ENCODE peak calls at places on chromosomes 6 and 20, in seven cellular contexts. B is IMR-90, O is ovary, E is spleen, W is body of pancreas, I is testis, R is HCT116. C is an unnamed sample.

GRCh38 chr6:114216789-114217467 is 125.9 kb downstream of the HS3ST5 start:
- DNase-seq in B (no peak), O (no peak), I (no peak), R (no peak), W (no peak), E (no peak), C (no peak)

GRCh38 chr20:59006864-59007757 is at the start of gene CTSZ:
- DNase-seq in O (peak; percentile 54), I (no peak), B (no peak), R (no peak), W (peak; percentile 52), E (peak; percentile 94), C (no peak)

GRCh38 chr20:33821270-33821836 is 10.2 kb downstream of the CHMP4B start:
- DNase-seq in O (no peak), I (no peak), E (no peak), R (peak; percentile 22), W (no peak), B (no peak), C (no peak)

GRCh38 chr6:37877373-37878149 is 58.0 kb downstream of the ZFAND3 start:
- DNase-seq in E (no peak), O (no peak), B (peak; percentile 44), W (no peak), I (no peak), R (no peak), C (no peak)

GRCh38 chr6:67679566-67680296 is 955.4 kb upstream of the ADGRB3 start:
- DNase-seq in E (no peak), B (no peak), O (no peak), R (no peak), W (no peak), I (no peak), C (no peak)

GRCh38 chr20:50110141-50111047 is 2.6 kb downstream of the UBE2V1 start:
- DNase-seq in B (no peak), I (no peak), R (no peak), W (peak; percentile 75), E (no peak), O (no peak), C (no peak)

GRCh38 chr20:50646483-50646996 is 44.8 kb downstream of the RIPOR3 start:
- DNase-seq in R (no peak), E (no peak), W (no peak), O (no peak), B (peak; percentile 86), I (no peak), C (no peak)

GRCh38 chr6:26055670-26056582 is 31.3 kb upstream of the HFE start:
- DNase-seq in W (peak; percentile 89), R (peak; percentile 84), B (peak; percentile 85), E (peak; percentile 98), I (peak; percentile 97), O (peak; percentile 93), C (peak; percentile 96)

GRCh38 chr20:19746396-19746795 is 11.7 kb upstream of the RIN2 start:
- DNase-seq in I (no peak), R (no peak), W (no peak), B (no peak), E (no peak), O (no peak), C (no peak)

GRCh38 chr20:41141153-41141815 is 3.9 kb downstream of the PLCG1 start:
- DNase-seq in B (peak; percentile 58), R (no peak), E (no peak), W (no peak), I (peak; percentile 32), O (no peak), C (no peak)

GRCh38 chr6:13614126-13614925 is 809 bp upstream of the NOL7 start:
- DNase-seq in W (peak; percentile 65), B (no peak), O (no peak), E (peak; percentile 91), I (peak; percentile 63), R (no peak), C (peak; percentile 41)

GRCh38 chr6:119247504-119247903 is 102.1 kb downstream of the MAN1A1 start:
- DNase-seq in B (no peak), E (no peak), O (no peak), W (no peak), R (no peak), I (no peak), C (no peak)

GRCh38 chr6:62150048-62150663 is 135.9 kb downstream of the KHDRBS2 start:
- DNase-seq in W (no peak), B (peak; percentile 0), O (no peak), I (peak; percentile 43), E (no peak), R (peak; percentile 6), C (no peak)

GRCh38 chr6:144215402-144215931 is 65.2 kb downstream of the STX11 start:
- DNase-seq in I (peak; percentile 44), B (no peak), E (peak; percentile 81), O (peak; percentile 26), W (peak; percentile 37), R (no peak), C (peak; percentile 20)

GRCh38 chr6:14758421-14759043 is 487.3 kb upstream of the JARID2 start:
- DNase-seq in W (no peak), O (no peak), I (no peak), E (no peak), B (peak; percentile 30), R (no peak), C (peak; percentile 72)

GRCh38 chr20:53809242-53809641 is 215.6 kb upstream of the ZNF217 start:
- DNase-seq in R (no peak), O (no peak), E (no peak), W (no peak), I (no peak), B (no peak), C (no peak)

GRCh38 chr6:145315982-145316600 is 419.2 kb downstream of the EPM2A start:
- DNase-seq in I (no peak), R (no peak), O (no peak), E (no peak), B (peak; percentile 4), W (no peak), C (no peak)

GRCh38 chr20:52490715-52491430 is 299.3 kb upstream of the ZFP64 start:
- DNase-seq in O (no peak), R (no peak), W (no peak), I (no peak), E (no peak), B (peak; percentile 98), C (no peak)

DNA sequence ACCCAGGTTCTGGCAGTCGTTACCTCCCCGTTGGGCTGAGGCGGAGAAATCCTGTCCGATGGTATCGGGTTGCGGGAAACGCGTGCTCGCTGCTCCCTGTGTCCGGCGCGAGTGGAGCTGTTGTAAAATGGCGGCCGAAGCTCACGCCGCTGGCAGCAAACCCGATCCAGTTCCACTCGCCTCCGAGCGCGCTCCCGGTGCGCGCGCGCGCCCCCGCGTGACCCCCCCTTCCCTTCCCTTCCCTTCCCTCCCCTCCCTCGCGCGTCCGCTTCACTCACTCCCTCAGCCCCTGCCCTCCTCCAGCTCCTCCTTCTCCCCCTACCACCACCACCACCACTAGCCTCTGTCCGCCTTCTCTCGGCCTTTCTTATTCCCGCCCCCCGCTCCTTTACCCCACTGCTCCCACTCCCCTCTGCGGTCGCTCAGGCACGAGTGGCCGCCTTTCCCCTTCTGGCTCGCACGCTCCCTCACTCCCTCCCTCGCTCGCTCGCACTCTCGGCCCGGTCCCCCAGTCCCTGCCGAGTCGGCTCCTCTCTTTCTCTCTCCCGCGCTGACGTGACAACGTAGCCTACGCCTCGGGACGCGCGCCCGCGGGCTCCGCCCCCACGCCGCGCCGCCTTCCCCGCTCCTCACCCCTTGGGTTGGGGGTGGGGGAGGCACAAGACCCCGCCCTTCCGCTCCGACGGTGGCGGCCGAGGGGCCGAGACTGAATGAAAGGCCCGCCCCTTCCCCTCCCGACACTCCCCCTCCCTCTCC is at the start of gene SYNCRIP:
- DNase-seq in O (peak; percentile 99), B (peak; percentile 97), W (peak; percentile 99), E (peak; percentile 100), I (peak; percentile 99), R (peak; percentile 94), C (peak; percentile 99)
- TF ChIP-seq POLR2A in O (peak; percentile 96), B (peak; percentile 93), W (peak; percentile 99), E (peak; percentile 81), I (peak; percentile 90), R (peak; percentile 87), C (peak; percentile 92)

GRCh38 chr20:23998392-23998791 is 9.8 kb upstream of the GGTLC1 start:
- DNase-seq in B (no peak), W (no peak), E (peak; percentile 36), I (no peak), R (no peak), O (no peak), C (no peak)

GRCh38 chr20:24001901-24002405 is 13.4 kb upstream of the GGTLC1 start:
- DNase-seq in I (no peak), W (no peak), E (peak; percentile 21), R (no peak), B (no peak), O (no peak), C (no peak)

GRCh38 chr20:23995905-23996666 is 7.5 kb upstream of the GGTLC1 start:
- DNase-seq in W (peak; percentile 68), I (peak; percentile 66), E (no peak), O (peak; percentile 62), B (peak; percentile 24), R (peak; percentile 7), C (peak; percentile 43)
- TF ChIP-seq POLR2A in W (no peak), I (no peak), E (no peak), O (no peak), B (no peak), R (no peak), C (no peak)

GRCh38 chr6:18155864-18156396 is 708 bp downstream of the KDM1B start:
- DNase-seq in W (peak; percentile 86), E (peak; percentile 92), I (peak; percentile 52), R (peak; percentile 80), O (peak; percentile 43), B (peak; percentile 27), C (peak; percentile 73)

GRCh38 chr6:18153311-18153703 is 1.6 kb downstream of the TPMT start:
- DNase-seq in E (no peak), B (no peak), R (no peak), I (no peak), W (no peak), O (no peak), C (no peak)

GRCh38 chr6:18154507-18155272 is at the start of gene TPMT:
- DNase-seq in E (peak; percentile 99), R (no peak), B (no peak), W (peak; percentile 47), I (no peak), O (peak; percentile 98), C (peak; percentile 98)

GRCh38 chr6:18151801-18152200 is 3.1 kb downstream of the TPMT start:
- DNase-seq in B (no peak), W (no peak), I (no peak), R (no peak), E (no peak), O (no peak), C (no peak)

DNA sequence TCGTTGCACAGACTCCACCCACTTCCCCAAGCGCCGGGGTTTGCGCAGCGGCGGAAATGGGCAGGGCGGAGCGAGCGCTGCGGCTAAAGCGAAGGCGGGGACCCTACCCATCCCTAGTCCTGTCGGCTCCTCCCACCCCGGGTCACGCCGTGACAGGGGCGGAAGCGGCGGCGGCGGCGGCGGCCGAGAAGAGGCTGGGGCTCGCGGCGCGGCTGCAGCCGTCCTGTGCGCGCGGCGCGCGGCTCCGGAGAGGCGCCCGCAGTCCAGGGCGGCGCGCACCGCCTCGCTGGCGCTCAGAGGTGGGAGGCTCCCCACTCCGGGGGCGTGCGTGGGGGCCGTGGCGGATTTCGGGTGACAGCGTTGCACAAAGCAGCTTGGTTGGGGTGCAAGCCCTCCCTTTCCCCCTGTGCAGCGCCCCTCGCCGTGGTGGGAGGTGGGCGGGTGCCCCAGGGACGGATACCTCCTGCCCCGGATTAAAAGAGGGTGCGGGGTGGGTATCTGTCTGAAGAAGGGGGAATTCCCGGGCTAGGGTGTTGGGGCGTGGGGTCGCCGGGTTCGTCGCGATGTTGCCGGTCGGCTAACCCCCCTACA is at the start of gene KDM1B:
- DNase-seq in B (peak; percentile 98), O (no peak), R (peak; percentile 94), I (peak; percentile 97), E (peak; percentile 100), W (peak; percentile 99), C (no peak)
- TF ChIP-seq POLR2A in B (peak; percentile 52), O (peak; percentile 54), R (no peak), I (peak; percentile 17), E (no peak), W (no peak), C (peak; percentile 73)

GRCh38 chr6:33410711-33411631 is at the start of gene PHF1:
- DNase-seq in I (peak; percentile 42), E (peak; percentile 95), R (peak; percentile 60), W (peak; percentile 80), B (peak; percentile 80), O (peak; percentile 87), C (peak; percentile 76)
- TF ChIP-seq POLR2A in I (no peak), E (peak; percentile 55), R (peak; percentile 38), W (peak; percentile 54), B (peak; percentile 65), O (peak; percentile 65), C (peak; percentile 69)

C was measured in prostate gland.